ENCODE peak calls at places on chromosomes 3 and 15, in six cellular contexts. Y, Q, C, M, N and K are unnamed samples.

GRCh38 chr15:100113351-100114075 is 228.3 kb downstream of the ADAMTS17 start:
- DNase-seq in Y (no peak), Q (no peak), C (no peak), M (no peak), N (no peak), K (no peak)

GRCh38 chr15:73295630-73296286 is 73.0 kb downstream of the HCN4 start:
- DNase-seq in Y (no peak), Q (no peak), C (no peak), M (no peak), N (no peak), K (no peak)

GRCh38 chr3:100103558-100104441 is 10.5 kb downstream of the FILIP1L start:
- DNase-seq in Y (peak), Q (no peak), C (no peak), M (no peak), N (no peak), K (peak)

GRCh38 chr15:43851251-43851650 is 24.4 kb downstream of the WDR76 start:
- DNase-seq in Y (no peak), Q (no peak), C (no peak), M (no peak), N (no peak), K (no peak)

GRCh38 chr3:77620009-77620408 is 580.1 kb downstream of the ROBO2 start:
- DNase-seq in Y (no peak), Q (no peak), C (no peak), M (no peak), N (no peak), K (no peak)

GRCh38 chr15:63815796-63816533 is 17.8 kb downstream of the HERC1 start:
- DNase-seq in Y (no peak), Q (no peak), C (no peak), M (no peak), N (no peak), K (no peak)

GRCh38 chr15:40441736-40442531 is 1.2 kb downstream of the BAHD1 start:
- DNase-seq in Y (no peak), Q (no peak), C (peak), M (peak), N (no peak), K (no peak)

GRCh38 chr15:101613130-101614000 is 38.8 kb downstream of the TM2D3 start:
- DNase-seq in Y (peak), Q (no peak), C (peak), M (peak), N (no peak), K (no peak)

GRCh38 chr3:123082370-123083065 is 15.7 kb downstream of the PDIA5 start:
- DNase-seq in Y (no peak), Q (no peak), C (no peak), M (peak), N (no peak), K (peak)

GRCh38 chr3:48789665-48790064 is 58.0 kb downstream of the PRKAR2A start:
- DNase-seq in Y (no peak), Q (no peak), C (no peak), M (no peak), N (no peak), K (no peak)

GRCh38 chr15:66264853-66265252 is 11.3 kb upstream of the MEGF11 start:
- DNase-seq in Y (no peak), Q (no peak), C (no peak), M (no peak), N (no peak), K (no peak)

GRCh38 chr15:69979783-69980182 is 117.9 kb downstream of the TLE3 start:
- DNase-seq in Y (no peak), Q (no peak), C (no peak), M (no peak), N (no peak), K (peak)

GRCh38 chr15:96365781-96366525 is 35.5 kb downstream of the NR2F2 start:
- DNase-seq in Y (no peak), Q (no peak), C (peak), M (no peak), N (peak), K (no peak)

GRCh38 chr3:174099724-174100123 is 702.2 kb downstream of the NLGN1 start:
- DNase-seq in Y (no peak), Q (no peak), C (no peak), M (no peak), N (no peak), K (no peak)

GRCh38 chr15:69604050-69604378 is 151.4 kb downstream of the RPLP1 start:
- DNase-seq in Y (peak), Q (peak), C (no peak), M (no peak), N (no peak), K (no peak)

GRCh38 chr3:197891-198491 is 1.4 kb downstream of the CHL1 start:
- DNase-seq in Y (no peak), Q (no peak), C (peak), M (no peak), N (peak), K (no peak)

GRCh38 chr3:155553800-155554199 is 191.1 kb downstream of the PLCH1 start:
- DNase-seq in Y (peak), Q (no peak), C (no peak), M (no peak), N (no peak), K (no peak)

GRCh38 chr15:31262143-31262530 is 64.5 kb upstream of the KLF13 start:
- DNase-seq in Y (no peak), Q (no peak), C (no peak), M (no peak), N (no peak), K (no peak)

GRCh38 chr3:54888873-54889272 is 39.0 kb downstream of the LRTM1 start:
- DNase-seq in Y (no peak), Q (no peak), C (no peak), M (no peak), N (no peak), K (no peak)

GRCh38 chr3:38574411-38575278 is 74.8 kb downstream of the SCN5A start:
- DNase-seq in Y (no peak), Q (no peak), C (peak), M (peak), N (peak), K (no peak)

GRCh38 chr15:91098451-91098850 is 1.6 kb upstream of the SV2B start:
- DNase-seq in Y (no peak), Q (no peak), C (no peak), M (no peak), N (no peak), K (no peak)

GRCh38 chr3:195081242-195081963 is 189.6 kb downstream of the XXYLT1 start:
- DNase-seq in Y (no peak), Q (no peak), C (no peak), M (no peak), N (no peak), K (no peak)

GRCh38 chr3:50806806-50807205 is 132.1 kb downstream of the DOCK3 start:
- DNase-seq in Y (no peak), Q (no peak), C (no peak), M (no peak), N (no peak), K (no peak)

GRCh38 chr3:172415323-172415722 is 32.9 kb downstream of the GHSR start:
- DNase-seq in Y (no peak), Q (no peak), C (no peak), M (no peak), N (no peak), K (no peak)

GRCh38 chr3:73516656-73517055 is 108.1 kb downstream of the PDZRN3 start:
- DNase-seq in Y (no peak), Q (no peak), C (no peak), M (no peak), N (no peak), K (no peak)

GRCh38 chr15:41018534-41018933 is 65.3 kb downstream of the CHAC1 start:
- DNase-seq in Y (no peak), Q (no peak), C (no peak), M (no peak), N (no peak), K (no peak)

GRCh38 chr15:77983708-77984445 is 93.6 kb downstream of the TBC1D2B start:
- DNase-seq in Y (no peak), Q (no peak), C (no peak), M (no peak), N (peak), K (no peak)

GRCh38 chr3:158731525-158731924 is 732 bp downstream of the RARRES1 start:
- DNase-seq in Y (no peak), Q (no peak), C (no peak), M (no peak), N (no peak), K (no peak)

DNA sequence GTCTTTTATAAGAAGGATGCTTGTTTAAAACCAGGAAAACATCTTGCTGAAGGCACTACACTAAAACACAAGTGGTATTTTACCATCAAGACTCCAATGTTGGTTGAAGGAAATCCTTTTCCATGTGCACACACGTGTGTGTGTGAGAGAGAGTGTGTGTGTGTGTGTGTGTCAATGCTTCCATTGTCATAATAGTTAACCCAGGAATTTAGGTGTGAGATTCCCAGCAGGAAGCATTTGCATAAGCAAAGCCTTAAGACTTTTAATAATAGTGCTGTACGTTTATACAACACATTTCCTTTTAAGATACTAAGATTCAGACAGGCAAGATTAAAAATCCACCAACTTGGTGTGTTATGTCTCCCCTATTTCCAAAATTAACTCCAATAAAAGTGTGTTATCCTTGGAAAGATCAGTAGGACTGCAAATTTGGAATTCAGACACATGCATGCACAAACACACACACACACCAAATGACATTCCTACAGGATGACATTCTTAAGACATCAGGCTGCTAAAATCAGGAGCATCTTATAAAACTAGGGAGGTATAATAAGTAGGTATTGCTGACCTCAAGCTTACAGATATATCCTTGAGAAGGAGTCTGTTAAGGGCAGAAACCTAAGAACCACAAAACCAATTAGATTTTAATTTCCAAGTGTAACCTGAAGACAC is 18.3 kb downstream of the LMCD1 start:
- DNase-seq in Y (no peak), Q (no peak), C (no peak), M (no peak), N (no peak), K (no peak)
- TF ChIP-seq YY1 in Y (no peak), Q (no peak), C (no peak), M (no peak), N (no peak), K (no peak)

DNA sequence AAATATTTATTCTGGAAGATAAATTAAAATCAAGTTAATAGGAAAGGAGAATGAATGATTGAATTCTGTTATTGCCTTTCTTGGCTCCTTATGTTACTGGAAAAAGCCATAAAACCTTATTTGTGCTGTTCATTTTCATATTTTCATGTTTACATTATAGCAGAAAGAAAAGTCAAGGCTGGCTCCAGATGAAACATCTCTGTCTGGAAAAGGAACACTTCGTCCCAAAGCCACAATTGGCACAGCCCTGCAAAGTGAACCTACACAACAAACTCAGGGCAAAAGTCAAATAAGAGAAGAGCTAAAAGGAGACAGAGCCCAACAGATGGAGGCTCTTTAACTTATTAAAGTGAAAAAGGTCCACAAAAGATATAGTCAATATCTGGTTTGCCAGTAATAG is 73.4 kb downstream of the GTPBP8 start:
- DNase-seq in Y (no peak), Q (no peak), C (no peak), M (no peak), N (no peak), K (no peak)
- TF ChIP-seq MAX in Y (no peak), Q (no peak), C (no peak), M (no peak), N (no peak), K (no peak)

GRCh38 chr3:143207338-143207961 is 87.9 kb downstream of the CHST2 start:
- DNase-seq in Y (no peak), Q (no peak), C (no peak), M (peak), N (no peak), K (peak)
- TF ChIP-seq YY1 in Y (no peak), Q (no peak), C (no peak), M (no peak), N (no peak), K (peak)

DNA sequence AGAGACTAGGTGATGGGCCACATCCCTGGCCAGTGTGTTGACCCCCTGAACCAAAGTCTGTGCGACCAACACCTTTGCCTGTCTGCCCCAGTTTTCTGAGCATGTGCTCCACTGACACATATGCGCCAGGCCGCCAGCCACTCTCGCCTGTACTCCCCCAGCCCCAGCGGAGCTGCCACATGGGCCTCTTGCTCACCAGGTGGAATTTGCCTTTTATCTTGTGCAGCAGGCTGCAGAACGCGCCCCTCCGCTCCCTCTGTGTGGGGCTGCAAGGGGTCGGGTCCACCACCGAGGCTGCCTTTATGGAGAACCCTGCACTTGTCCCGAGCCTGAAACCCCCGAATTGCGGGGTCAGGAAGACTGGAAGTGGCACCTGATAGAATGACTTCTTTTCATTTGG is 405.7 kb upstream of the NPAP1 start:
- DNase-seq in Y (no peak), Q (no peak), C (no peak), M (no peak), N (no peak), K (no peak)
- TF ChIP-seq MAX in Y (no peak), Q (no peak), C (no peak), M (no peak), N (no peak), K (no peak)

GRCh38 chr3:17059966-17060560 is 175.3 kb downstream of the PLCL2 start:
- DNase-seq in Y (no peak), Q (no peak), C (no peak), M (no peak), N (no peak), K (no peak)

GRCh38 chr3:17054301-17054700 is 169.5 kb downstream of the PLCL2 start:
- DNase-seq in Y (no peak), Q (no peak), C (no peak), M (no peak), N (no peak), K (no peak)

GRCh38 chr3:17054944-17055343 is 170.2 kb downstream of the PLCL2 start:
- DNase-seq in Y (no peak), Q (no peak), C (no peak), M (no peak), N (no peak), K (no peak)

GRCh38 chr3:17055374-17056276 is 170.9 kb downstream of the PLCL2 start:
- DNase-seq in Y (no peak), Q (no peak), C (no peak), M (no peak), N (no peak), K (peak)

GRCh38 chr3:17057316-17057715 is 172.6 kb downstream of the PLCL2 start:
- DNase-seq in Y (no peak), Q (no peak), C (no peak), M (no peak), N (no peak), K (no peak)
- TF ChIP-seq YY1 in Y (no peak), Q (no peak), C (no peak), M (no peak), N (no peak), K (no peak)